ENCODE peak calls at places on chromosomes 1 and 21, in six cellular contexts. Y is colonic mucosa, K is stromal cell of bone marrow, E is hypothalamus, H is fibroblast of pulmonary artery, F is IMR-90. I is an unnamed sample.

GRCh38 chr1:243946253-243946652 is 96.2 kb upstream of the AKT3 start:
- DNase-seq in Y (no peak), K (no peak), E (no peak), H (no peak), F (no peak), I (no peak)

GRCh38 chr1:33819913-33820311 is 44.0 kb upstream of the HMGB4 start:
- DNase-seq in Y (no peak), K (no peak), E (no peak), H (no peak), F (no peak), I (no peak)

GRCh38 chr1:38475624-38476005 is 384.0 kb downstream of the RRAGC start:
- DNase-seq in Y (no peak), K (no peak), E (no peak), H (no peak), F (no peak), I (no peak)

GRCh38 chr1:117366982-117367768 is at the start of gene MAN1A2:
- DNase-seq in Y (peak), K (peak), E (peak), H (peak), F (peak), I (peak)

GRCh38 chr1:41381691-41382530 is 20.7 kb downstream of the FOXO6 start:
- DNase-seq in Y (peak), K (no peak), E (no peak), H (peak), F (no peak), I (peak)

GRCh38 chr1:71093938-71094337 is 13.1 kb upstream of the ZRANB2 start:
- DNase-seq in Y (no peak), K (peak), E (no peak), H (peak), F (peak), I (peak)

GRCh38 chr1:90402893-90403849 is 313.9 kb downstream of the BARHL2 start:
- DNase-seq in Y (peak), K (peak), E (no peak), H (peak), F (peak), I (peak)

GRCh38 chr21:16979574-16979973 is 533.3 kb upstream of the CXADR start:
- DNase-seq in Y (no peak), K (no peak), E (no peak), H (no peak), F (no peak), I (no peak)

GRCh38 chr21:23455676-23456075 is 2151.6 kb downstream of the MRPL39 start:
- DNase-seq in Y (no peak), K (no peak), E (no peak), H (no peak), F (no peak), I (no peak)

GRCh38 chr1:33684346-33685122 is 179.3 kb upstream of the HMGB4 start:
- DNase-seq in Y (no peak), K (no peak), E (no peak), H (no peak), F (no peak), I (no peak)

GRCh38 chr21:16563795-16564194 is 834.0 kb downstream of the USP25 start:
- DNase-seq in Y (no peak), K (no peak), E (no peak), H (peak), F (no peak), I (peak)

GRCh38 chr1:156709743-156710489 is 4.5 kb upstream of the CRABP2 start:
- DNase-seq in Y (peak), K (peak), E (peak), H (peak), F (peak), I (peak)

GRCh38 chr1:209045326-209046057 is 538.0 kb upstream of the CAMK1G start:
- DNase-seq in Y (no peak), K (no peak), E (no peak), H (no peak), F (no peak), I (peak)

GRCh38 chr1:157963713-157964112 is 29.7 kb upstream of the KIRREL1 start:
- DNase-seq in Y (peak), K (no peak), E (peak), H (peak), F (peak), I (peak)

GRCh38 chr1:25590096-25590824 is 26.3 kb upstream of the MAN1C1 start:
- DNase-seq in Y (no peak), K (peak), E (no peak), H (peak), F (peak), I (no peak)

GRCh38 chr1:237470712-237471310 is 419.9 kb downstream of the ZP4 start:
- DNase-seq in Y (no peak), K (no peak), E (no peak), H (no peak), F (no peak), I (no peak)

GRCh38 chr1:24963943-24964677 is 34.0 kb upstream of the RUNX3 start:
- DNase-seq in Y (no peak), K (no peak), E (no peak), H (no peak), F (no peak), I (peak)

GRCh38 chr1:6884652-6885153 is 99.4 kb downstream of the CAMTA1 start:
- DNase-seq in Y (no peak), K (no peak), E (no peak), H (no peak), F (no peak), I (no peak)

GRCh38 chr1:186330758-186331157 is 44.3 kb downstream of the TPR start:
- DNase-seq in Y (no peak), K (no peak), E (no peak), H (no peak), F (no peak), I (peak)

GRCh38 chr1:65630855-65631254 is 161.8 kb upstream of the PDE4B start:
- DNase-seq in Y (no peak), K (peak), E (no peak), H (peak), F (peak), I (peak)

GRCh38 chr1:15028117-15028516 is 125.4 kb upstream of the TMEM51 start:
- DNase-seq in Y (no peak), K (peak), E (peak), H (peak), F (peak), I (peak)

GRCh38 chr1:11188858-11189451 is at the start of gene ANGPTL7:
- DNase-seq in Y (no peak), K (no peak), E (no peak), H (no peak), F (no peak), I (no peak)

GRCh38 chr1:8155528-8156186 is 129.5 kb upstream of the ERRFI1 start:
- DNase-seq in Y (no peak), K (no peak), E (no peak), H (peak), F (peak), I (peak)

GRCh38 chr1:181718034-181718433 is 234.7 kb downstream of the CACNA1E start:
- DNase-seq in Y (no peak), K (no peak), E (no peak), H (no peak), F (no peak), I (no peak)

GRCh38 chr1:181655756-181656155 is 172.4 kb downstream of the CACNA1E start:
- DNase-seq in Y (no peak), K (peak), E (no peak), H (no peak), F (peak), I (peak)

GRCh38 chr1:202709276-202710041 is 795 bp downstream of the SYT2 start:
- DNase-seq in Y (no peak), K (no peak), E (no peak), H (no peak), F (no peak), I (no peak)

GRCh38 chr1:3426956-3427535 is 27.4 kb upstream of the ARHGEF16 start:
- DNase-seq in Y (no peak), K (no peak), E (no peak), H (no peak), F (no peak), I (no peak)

GRCh38 chr1:151624783-151625182 is 12.9 kb downstream of the SNX27 start:
- DNase-seq in Y (no peak), K (no peak), E (no peak), H (no peak), F (no peak), I (no peak)

GRCh38 chr1:50774759-50775351 is 185.2 kb downstream of the FAF1 start:
- DNase-seq in Y (no peak), K (peak), E (no peak), H (peak), F (peak), I (peak)

GRCh38 chr1:5933676-5934057 is 58.6 kb downstream of the NPHP4 start:
- DNase-seq in Y (no peak), K (no peak), E (no peak), H (peak), F (peak), I (no peak)

GRCh38 chr1:113396585-113396984 is 6.3 kb downstream of the MAGI3 start:
- DNase-seq in Y (no peak), K (peak), E (no peak), H (peak), F (peak), I (peak)

GRCh38 chr1:81550753-81551152 is 250.0 kb upstream of the ADGRL2 start:
- DNase-seq in Y (peak), K (no peak), E (no peak), H (no peak), F (no peak), I (no peak)

I was measured in astrocyte of the hippocampus.